ENCODE peak calls at places on chromosomes 16 and 17, in four cellular contexts. X, S, B and E are unnamed samples.

GRCh38 chr16:28237754-28238357 is 26.1 kb upstream of the XPO6 start:
- DNase-seq in X (peak; percentile 16), B (no peak), S (peak; percentile 42), E (no peak)

GRCh38 chr17:12180644-12181261 is 160.1 kb downstream of the MAP2K4 start:
- DNase-seq in B (peak; percentile 0), S (peak; percentile 23), X (peak; percentile 1), E (no peak)

GRCh38 chr17:48100160-48100559 is 1.1 kb downstream of the CBX1 start:
- DNase-seq in B (no peak), S (no peak), X (no peak), E (no peak)

GRCh38 chr16:58499615-58500328 is at the start of gene NDRG4:
- DNase-seq in B (no peak), S (peak; percentile 76), X (peak; percentile 26), E (no peak)

GRCh38 chr17:6105608-6106007 is 35.4 kb downstream of the WSCD1 start:
- DNase-seq in S (no peak), X (no peak), B (no peak), E (no peak)

GRCh38 chr16:87956169-87956770 is 5.0 kb downstream of the BANP start:
- DNase-seq in B (peak; percentile 42), X (peak; percentile 47), S (peak; percentile 64), E (peak; percentile 53)

GRCh38 chr17:50048146-50048720 is 7.7 kb upstream of the ITGA3 start:
- DNase-seq in B (no peak), X (no peak), S (no peak), E (no peak)

GRCh38 chr16:82016268-82016667 is 5.0 kb upstream of the SDR42E1 start:
- DNase-seq in B (no peak), X (no peak), S (peak; percentile 31), E (no peak)

GRCh38 chr16:2966043-2966802 is 2.1 kb downstream of the KREMEN2 start:
- DNase-seq in S (no peak), B (no peak), X (no peak), E (no peak)

GRCh38 chr17:45038771-45039634 is 12.4 kb downstream of the DCAKD start:
- DNase-seq in X (no peak), B (no peak), S (no peak), E (no peak)

DNA sequence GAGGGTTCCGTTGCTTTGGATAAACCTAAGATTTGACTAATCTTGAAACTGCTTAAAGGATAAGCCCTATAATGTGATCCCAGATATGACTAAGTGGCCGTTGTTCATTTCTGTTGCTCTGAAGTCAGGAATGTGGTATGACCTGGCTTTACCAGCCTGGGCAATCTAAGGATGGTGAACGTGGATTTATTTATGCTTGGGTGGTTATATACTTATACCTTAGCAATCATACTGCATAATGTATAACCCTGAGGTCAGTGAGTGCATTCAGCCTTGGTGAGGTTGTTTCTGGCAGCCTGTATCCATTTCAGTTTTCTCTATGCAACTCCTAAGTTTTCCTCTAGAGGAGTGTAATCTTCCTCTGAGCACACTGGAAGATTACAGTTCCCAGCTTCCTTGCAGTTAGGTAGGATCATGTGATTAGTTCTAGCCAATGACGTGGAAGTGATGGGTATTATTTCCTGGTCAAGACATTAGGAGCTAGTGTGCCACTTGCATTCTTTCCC is 41.9 kb downstream of the FTO start:
- DNase-seq in S (peak; percentile 20), X (no peak), B (no peak), E (no peak)
- TF ChIP-seq SPI1 in S (no peak), X (no peak), B (no peak), E (no peak)

GRCh38 chr16:55437627-55438026 is 41.4 kb upstream of the MMP2 start:
- DNase-seq in S (no peak), B (no peak), X (peak; percentile 81), E (no peak)
- TF ChIP-seq POLR2AphosphoS5 in S (no peak), B (no peak), X (peak; percentile 66), E (no peak)

DNA sequence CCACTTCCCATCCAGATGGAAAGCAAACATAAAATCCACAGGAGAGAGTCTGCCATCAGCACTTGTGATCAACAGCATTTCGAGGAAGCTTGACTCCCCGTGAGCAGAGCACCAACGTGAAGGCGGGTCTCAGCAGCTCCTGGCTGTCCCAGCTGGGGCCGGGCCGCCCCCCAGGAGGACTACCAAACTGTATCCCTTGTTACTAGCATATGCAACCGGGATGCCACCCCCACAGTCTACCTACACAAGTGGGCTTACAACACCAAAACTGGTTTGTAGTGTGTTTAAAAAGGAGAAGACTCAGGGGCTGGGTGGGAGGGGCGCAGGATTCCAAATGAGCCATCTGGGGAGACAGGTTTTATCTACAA is 121.0 kb downstream of the SLC39A11 start:
- DNase-seq in B (no peak), X (no peak), S (no peak), E (no peak)
- TF ChIP-seq SPI1 in B (no peak), X (no peak), S (no peak), E (no peak)

DNA sequence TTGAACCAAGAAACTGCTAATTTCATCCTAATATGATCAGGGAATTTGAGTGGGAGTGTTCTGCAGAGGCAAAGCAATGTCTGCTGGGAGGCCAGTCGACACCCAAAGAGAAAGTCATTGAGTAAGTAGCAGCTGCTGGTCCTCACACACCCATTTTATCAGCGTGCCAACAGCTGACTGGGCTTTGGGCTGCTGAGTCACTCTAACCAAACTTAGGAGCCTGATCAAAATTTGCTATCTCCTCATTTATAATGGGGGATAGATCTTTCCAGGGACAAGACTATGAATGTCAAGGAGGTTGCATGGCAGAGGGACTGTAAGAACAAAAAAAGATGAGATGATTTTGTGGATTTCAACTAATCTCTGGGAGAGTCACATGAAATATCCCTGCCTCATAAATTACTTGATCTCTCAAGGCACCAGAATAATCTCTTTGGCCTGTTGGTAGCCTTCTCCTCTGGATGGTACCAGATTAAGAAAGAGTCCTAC is 32.9 kb downstream of the CPSF4L start:
- DNase-seq in X (peak; percentile 57), B (no peak), S (peak; percentile 85), E (peak; percentile 20)
- TF ChIP-seq POLR2AphosphoS5 in X (no peak), B (no peak), S (peak; percentile 81), E (no peak)

DNA sequence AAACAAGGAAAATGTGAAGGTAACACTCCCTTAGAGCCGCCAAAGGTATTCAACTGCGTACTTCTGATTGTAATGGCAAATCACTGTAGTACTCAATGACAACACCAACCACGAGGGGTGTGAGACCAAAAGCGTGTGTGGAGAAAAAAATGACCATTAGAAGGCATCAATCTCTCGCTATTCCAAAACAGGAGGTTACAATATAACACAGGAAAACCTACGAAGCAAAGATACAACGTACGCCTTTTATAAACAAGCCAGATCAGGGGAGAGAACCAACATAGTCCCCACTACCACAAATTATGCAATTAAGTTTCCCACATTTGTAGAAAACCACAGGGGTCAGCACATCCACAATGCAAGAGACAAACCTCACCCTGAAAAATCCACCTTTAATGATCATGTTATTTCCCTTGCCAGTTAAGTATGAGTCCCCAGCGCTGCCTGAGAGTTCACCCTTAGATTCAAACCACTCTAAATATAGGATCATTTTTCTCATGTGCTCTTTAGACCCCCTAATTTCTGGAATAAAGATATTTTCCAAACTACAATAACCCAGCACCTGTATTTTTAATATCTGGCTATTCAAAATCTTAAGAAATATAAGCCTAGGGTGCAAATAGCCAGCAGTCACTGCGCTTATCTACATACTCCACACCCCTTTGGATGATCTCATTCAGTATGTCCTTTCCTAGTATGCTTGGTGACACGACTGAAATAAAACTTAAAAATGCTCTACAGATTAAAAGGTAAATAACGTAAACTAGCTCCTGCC is 12.4 kb downstream of the TEX14 start:
- DNase-seq in B (peak; percentile 89), S (peak; percentile 87), X (no peak), E (peak; percentile 39)
- TF ChIP-seq SPI1 in B (peak; percentile 37), S (peak; percentile 26), X (no peak), E (peak; percentile 44)

GRCh38 chr17:58401287-58401686 is 16.0 kb downstream of the RNF43 start:
- DNase-seq in S (no peak), X (no peak), B (no peak), E (no peak)
- TF ChIP-seq POLR2AphosphoS5 in S (no peak), X (no peak), B (no peak), E (no peak)

GRCh38 chr16:50731130-50731988 is 10.5 kb upstream of the CYLD start:
- DNase-seq in X (no peak), B (no peak), S (no peak), E (no peak)
- TF ChIP-seq SPI1 in X (no peak), B (no peak), S (no peak), E (no peak)

DNA sequence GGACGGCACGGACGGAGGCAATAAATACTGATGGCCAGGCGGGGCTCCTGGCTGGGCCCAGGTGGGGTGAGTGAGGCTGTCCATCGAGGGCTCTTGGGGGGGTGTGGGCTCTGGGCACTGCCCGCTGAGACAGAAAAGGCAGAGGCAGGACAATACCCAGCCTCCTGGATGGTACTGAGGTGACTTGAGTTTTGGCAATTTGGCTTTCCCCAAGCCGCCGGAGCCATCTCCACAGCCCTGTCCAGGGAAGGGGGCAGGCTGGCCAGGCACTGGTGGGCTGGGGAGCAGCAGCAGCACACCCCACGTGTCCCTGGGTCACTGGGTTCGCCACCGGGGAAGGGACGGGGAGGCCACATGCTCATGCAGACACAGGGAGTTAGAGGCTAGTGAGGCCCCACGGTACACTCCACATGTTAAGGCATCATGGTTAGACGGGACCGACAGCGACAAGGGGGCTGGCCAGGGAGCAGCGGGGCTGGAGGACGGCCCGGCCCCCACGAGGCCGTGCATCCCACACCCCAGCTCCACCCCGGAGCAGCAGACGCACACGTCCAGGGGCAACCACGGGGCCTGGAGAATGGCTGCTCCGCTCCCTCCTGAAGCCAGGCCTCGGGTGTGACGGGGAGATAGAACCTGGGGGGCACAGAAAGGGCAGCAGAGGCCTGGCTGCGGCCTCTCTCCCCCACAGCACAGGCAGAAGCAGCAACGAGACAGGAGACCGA is 3.0 kb downstream of the ARHGDIA start:
- DNase-seq in B (no peak), X (peak; percentile 35), S (peak; percentile 32), E (no peak)
- TF ChIP-seq POLR2AphosphoS5 in B (peak; percentile 17), X (peak; percentile 81), S (peak; percentile 61), E (peak; percentile 44)